ENCODE peak calls at places on chromosomes 5 and 9, in six cellular contexts. H, T, A, V, G and W are unnamed samples.

GRCh38 chr5:80754900-80755299 is 100.1 kb upstream of the DHFR start:
- DNase-seq in H (no peak), T (peak; percentile 11), A (peak; percentile 3), V (peak; percentile 71), G (no peak), W (no peak)

GRCh38 chr5:134079748-134080581 is 34.5 kb upstream of the TCF7 start:
- DNase-seq in H (no peak), T (no peak), A (no peak), V (no peak), G (no peak), W (no peak)

GRCh38 chr5:166341708-166342329 is 1949.6 kb upstream of the WWC1 start:
- DNase-seq in H (no peak), T (no peak), A (no peak), V (no peak), G (no peak), W (no peak)

GRCh38 chr5:167582916-167583315 is 708.5 kb upstream of the WWC1 start:
- DNase-seq in H (no peak), T (no peak), A (peak; percentile 26), V (no peak), G (no peak), W (no peak)

GRCh38 chr5:135565691-135566421 is 12.9 kb downstream of the CXCL14 start:
- DNase-seq in H (no peak), T (peak; percentile 41), A (peak; percentile 52), V (peak; percentile 61), G (peak; percentile 85), W (peak; percentile 51)

GRCh38 chr9:114856210-114856941 is 50.5 kb upstream of the TNFSF15 start:
- DNase-seq in H (no peak), T (peak; percentile 56), A (peak; percentile 82), V (no peak), G (no peak), W (no peak)

GRCh38 chr5:80184235-80185023 is 71.4 kb downstream of the SERINC5 start:
- DNase-seq in H (peak; percentile 54), T (no peak), A (no peak), V (no peak), G (peak; percentile 80), W (no peak)

GRCh38 chr5:176529824-176530195 is 7.4 kb downstream of the RNF44 start:
- DNase-seq in H (no peak), T (no peak), A (no peak), V (no peak), G (no peak), W (no peak)

GRCh38 chr9:106717686-106718085 is 145.3 kb upstream of the ZNF462 start:
- DNase-seq in H (no peak), T (peak; percentile 82), A (peak; percentile 80), V (no peak), G (no peak), W (peak; percentile 37)

GRCh38 chr5:90709323-90710148 is 150.9 kb downstream of the ADGRV1 start:
- DNase-seq in H (no peak), T (peak; percentile 54), A (peak; percentile 25), V (peak; percentile 27), G (peak; percentile 50), W (peak; percentile 10)

GRCh38 chr5:43485406-43485805 is 1.7 kb upstream of the TMEM267 start:
- DNase-seq in H (no peak), T (peak; percentile 4), A (peak; percentile 1), V (no peak), G (no peak), W (no peak)

GRCh38 chr9:114824130-114824529 is 18.3 kb upstream of the TNFSF15 start:
- DNase-seq in H (no peak), T (peak; percentile 28), A (peak; percentile 82), V (no peak), G (no peak), W (no peak)

GRCh38 chr9:132583584-132584304 is 1.3 kb downstream of the BARHL1 start:
- DNase-seq in H (no peak), T (no peak), A (no peak), V (no peak), G (no peak), W (no peak)

GRCh38 chr5:73564644-73565165 is 734 bp downstream of the ANKRA2 start:
- DNase-seq in H (no peak), T (no peak), A (no peak), V (no peak), G (no peak), W (no peak)

GRCh38 chr9:95736370-95736769 is 139.1 kb upstream of the ERCC6L2 start:
- DNase-seq in H (no peak), T (no peak), A (no peak), V (no peak), G (peak; percentile 62), W (no peak)

GRCh38 chr5:134275822-134276221 is 49.9 kb upstream of the PPP2CA start:
- DNase-seq in H (no peak), T (peak; percentile 18), A (peak; percentile 48), V (no peak), G (no peak), W (no peak)

GRCh38 chr5:36573441-36573840 is 33.0 kb upstream of the SLC1A3 start:
- DNase-seq in H (no peak), T (peak; percentile 3), A (peak; percentile 67), V (no peak), G (no peak), W (no peak)

GRCh38 chr9:89623925-89624420 is 19.2 kb downstream of the GADD45G start:
- DNase-seq in H (no peak), T (no peak), A (no peak), V (no peak), G (no peak), W (no peak)

GRCh38 chr5:33180900-33181299 is 259.9 kb upstream of the TARS1 start:
- DNase-seq in H (no peak), T (peak; percentile 43), A (peak; percentile 70), V (peak; percentile 12), G (no peak), W (no peak)

GRCh38 chr9:76403352-76403751 is 9.1 kb upstream of the RFK start:
- DNase-seq in H (no peak), T (peak; percentile 81), A (peak; percentile 85), V (no peak), G (no peak), W (peak; percentile 74)

GRCh38 chr9:83355024-83355444 is 183.2 kb downstream of the FRMD3 start:
- DNase-seq in H (no peak), T (peak; percentile 8), A (peak; percentile 6), V (no peak), G (no peak), W (no peak)

GRCh38 chr5:150674376-150674821 is 13.3 kb downstream of the MYOZ3 start:
- DNase-seq in H (no peak), T (no peak), A (no peak), V (no peak), G (no peak), W (no peak)

GRCh38 chr5:65382582-65382981 is 99.1 kb downstream of the ADAMTS6 start:
- DNase-seq in H (no peak), T (no peak), A (peak; percentile 13), V (no peak), G (no peak), W (no peak)

GRCh38 chr9:127976498-127976897 is 4.3 kb downstream of the EEIG1 start:
- DNase-seq in H (no peak), T (no peak), A (no peak), V (no peak), G (no peak), W (no peak)

GRCh38 chr9:127976943-127977871 is 3.6 kb downstream of the EEIG1 start:
- DNase-seq in H (no peak), T (no peak), A (no peak), V (no peak), G (no peak), W (no peak)

GRCh38 chr9:127979015-127979332 is 1.8 kb downstream of the EEIG1 start:
- DNase-seq in H (no peak), T (no peak), A (no peak), V (no peak), G (no peak), W (no peak)

GRCh38 chr9:127979333-127980055 is 1.3 kb downstream of the EEIG1 start:
- DNase-seq in H (no peak), T (peak; percentile 68), A (peak; percentile 29), V (no peak), G (peak; percentile 77), W (peak; percentile 54)

GRCh38 chr9:127977877-127978647 is 2.7 kb downstream of the EEIG1 start:
- DNase-seq in H (no peak), T (peak; percentile 82), A (peak; percentile 80), V (no peak), G (no peak), W (peak; percentile 19)
- H3K4ac ChIP-seq in H (no peak overlapping the region), T (no peak overlapping the region), A (peak overlapping the region; percentile 59), V (no peak overlapping the region), G (no peak overlapping the region), W (peak overlapping the region; percentile 98)

DNA sequence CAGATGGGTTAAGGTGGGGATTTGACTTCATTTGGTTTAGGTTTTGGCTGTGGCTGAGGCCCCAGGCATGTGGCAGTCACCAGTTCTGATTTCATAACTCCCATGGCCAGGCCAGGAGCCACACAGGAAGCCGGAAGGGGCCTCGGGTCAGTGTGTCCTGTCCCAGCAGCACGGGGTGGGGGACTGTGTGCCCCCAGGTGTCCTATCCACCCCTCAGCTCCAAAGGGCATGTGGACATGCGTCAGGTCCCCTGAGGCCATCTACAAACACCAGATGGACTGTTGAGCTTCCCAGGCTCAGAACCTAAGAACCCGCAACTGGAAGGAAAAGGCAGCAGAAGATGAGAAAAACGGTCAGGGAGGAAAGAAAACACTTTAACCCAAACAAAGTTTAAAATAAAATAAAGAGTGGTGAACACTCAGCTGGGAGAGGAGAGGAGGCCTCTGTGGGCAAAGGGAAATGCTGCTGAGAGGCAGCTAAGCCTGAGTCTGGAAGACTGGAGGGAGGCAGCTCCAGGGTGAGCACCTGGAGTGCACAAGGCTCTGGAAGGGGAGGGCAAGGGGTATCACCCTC is 260.8 kb downstream of the AUH start:
- DNase-seq in H (no peak), T (no peak), A (peak; percentile 35), V (no peak), G (no peak), W (peak; percentile 58)
- H2AFZ ChIP-seq in H (no peak overlapping the region), T (no peak overlapping the region), A (peak overlapping the region; percentile 68), V (no peak overlapping the region), G (no peak overlapping the region), W (no peak overlapping the region)

DNA sequence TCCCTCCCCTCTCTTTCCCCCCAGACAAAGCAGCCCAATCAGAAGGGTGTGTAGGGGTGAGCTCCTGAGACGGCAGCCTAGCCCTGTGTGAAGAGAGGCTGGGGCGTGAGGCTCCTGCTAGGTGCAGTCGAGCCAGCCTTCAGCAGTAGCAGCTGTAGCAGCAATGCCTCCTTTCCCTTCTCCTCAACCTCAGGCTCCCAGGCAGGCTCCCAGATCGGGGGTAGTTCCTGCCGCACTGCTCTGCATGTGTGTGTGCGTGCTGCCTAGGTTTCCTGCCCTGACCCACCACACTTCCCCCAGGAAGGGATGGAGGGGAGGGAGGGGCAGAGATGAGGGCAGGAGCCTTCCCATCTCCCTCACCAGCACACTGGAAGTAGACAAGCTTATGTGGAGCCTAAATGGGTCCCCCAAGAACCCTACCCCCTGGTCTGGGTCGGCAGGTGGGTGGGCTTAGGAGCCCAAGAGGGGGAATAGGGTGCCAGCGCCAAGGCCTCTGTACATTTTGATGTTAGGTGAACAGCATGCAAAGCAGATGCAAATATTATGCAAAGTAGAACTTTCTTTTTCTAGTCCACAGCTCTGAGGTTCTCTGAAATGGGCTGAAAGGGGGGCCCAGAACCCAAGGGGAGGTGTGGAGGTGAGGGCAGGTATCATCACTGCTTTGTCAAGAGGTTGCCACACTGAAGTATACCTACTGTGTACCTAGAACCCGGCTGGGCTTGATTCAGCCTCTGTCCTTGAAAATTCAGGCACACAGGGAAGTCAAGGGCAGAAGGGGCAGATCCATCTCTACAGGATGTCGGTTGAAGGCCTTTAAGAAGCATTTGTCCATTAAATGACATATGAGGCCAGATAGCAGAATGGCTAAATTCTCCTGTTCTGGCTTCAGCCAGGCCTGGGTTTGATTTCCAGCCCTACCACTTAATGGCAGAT is 57.8 kb downstream of the CXXC5 start:
- DNase-seq in H (no peak), T (no peak), A (no peak), V (no peak), G (no peak), W (no peak)
- H2AK5ac ChIP-seq in H (peak overlapping the region; percentile 32), T (peak overlapping the region; percentile 45), A (no peak overlapping the region), V (peak overlapping the region; percentile 84), G (no peak overlapping the region), W (peak overlapping the region; percentile 53)

GRCh38 chr5:178312900-178313299 is 80.3 kb upstream of the PHYKPL start:
- DNase-seq in H (no peak), T (peak; percentile 28), A (no peak), V (no peak), G (no peak), W (no peak)
- H3K4ac ChIP-seq in H (no peak overlapping the region), T (no peak overlapping the region), A (no peak overlapping the region), V (no peak overlapping the region), G (no peak overlapping the region), W (no peak overlapping the region)